ENCODE peak calls at places on chromosomes 1 and 21, in nine cellular contexts. B, I, E, G, D, V, C, T and F are unnamed samples.
A peak's percentile ranks its signal among the peaks of the same experiment; 100 is the strongest.

GRCh38 chr1:85137660-85138059 is 63.2 kb downstream of the SYDE2 start:
- DNase-seq in V (no peak), I (no peak), E (no peak), G (no peak), D (no peak), T (no peak), B (peak; percentile 94), C (no peak), F (no peak)

GRCh38 chr1:29256979-29257804 is 20.9 kb downstream of the PTPRU start:
- DNase-seq in D (no peak), I (no peak), B (peak; percentile 50), T (no peak), V (no peak), E (no peak), C (peak; percentile 24), G (no peak), F (peak; percentile 26)

GRCh38 chr1:206000641-206001339 is 2.4 kb downstream of the RAB7B start:
- DNase-seq in T (peak; percentile 61), G (no peak), B (no peak), E (no peak), V (no peak), C (peak; percentile 5), D (no peak), I (no peak), F (no peak)

GRCh38 chr1:204130178-204130577 is 21.7 kb downstream of the ETNK2 start:
- DNase-seq in T (no peak), V (no peak), B (peak; percentile 93), C (no peak), D (no peak), I (no peak), E (no peak), G (no peak), F (no peak)

GRCh38 chr1:26403656-26404055 is 7.0 kb upstream of the LIN28A start:
- DNase-seq in E (no peak), V (no peak), B (no peak), G (no peak), T (no peak), I (no peak), C (no peak), D (no peak), F (no peak)

GRCh38 chr1:31531177-31532000 is 44.9 kb upstream of the TINAGL1 start:
- DNase-seq in E (no peak), C (no peak), V (no peak), G (no peak), T (no peak), D (no peak), B (no peak), I (peak; percentile 32), F (peak; percentile 24)

GRCh38 chr1:193070942-193071341 is 11.5 kb downstream of the RO60 start:
- DNase-seq in C (peak; percentile 35), E (no peak), B (no peak), D (no peak), I (no peak), T (peak; percentile 49), V (no peak), G (no peak), F (no peak)

GRCh38 chr21:40016234-40016633 is 149.0 kb downstream of the PCP4 start:
- DNase-seq in V (no peak), I (no peak), D (no peak), T (no peak), B (no peak), G (no peak), C (no peak), E (no peak), F (no peak)

GRCh38 chr1:101022294-101022693 is 3.3 kb downstream of the DPH5 start:
- DNase-seq in E (no peak), G (no peak), I (peak; percentile 46), T (no peak), V (no peak), B (no peak), D (no peak), C (no peak), F (peak; percentile 44)

GRCh38 chr1:30739601-30740000 is 16.2 kb upstream of the MATN1 start:
- DNase-seq in T (no peak), E (no peak), G (peak; percentile 19), D (no peak), I (no peak), C (no peak), B (no peak), V (no peak), F (no peak)

GRCh38 chr1:79259390-79260336 is 253.1 kb upstream of the ADGRL4 start:
- DNase-seq in I (peak; percentile 7), D (no peak), G (no peak), E (peak; percentile 17), V (no peak), T (no peak), B (no peak), C (no peak), F (peak; percentile 54)

GRCh38 chr21:44845418-44846200 is 27.7 kb upstream of the SUMO3 start:
- DNase-seq in G (no peak), C (peak; percentile 83), D (peak; percentile 55), I (no peak), T (peak; percentile 76), E (peak; percentile 88), V (no peak), B (peak; percentile 41), F (peak; percentile 22)

GRCh38 chr1:179025975-179026812 is 500 bp downstream of the FAM20B start:
- DNase-seq in B (peak; percentile 86), C (peak; percentile 71), E (peak; percentile 88), G (peak; percentile 54), V (peak; percentile 50), D (peak; percentile 76), I (no peak), T (peak; percentile 78), F (no peak)

GRCh38 chr1:59142663-59143487 is 154.0 kb upstream of the FGGY start:
- DNase-seq in G (no peak), I (peak; percentile 88), E (no peak), C (no peak), B (no peak), V (no peak), D (no peak), T (no peak), F (peak; percentile 86)

GRCh38 chr1:18946550-18947381 is 9.7 kb downstream of the IFFO2 start:
- DNase-seq in C (no peak), G (no peak), V (no peak), D (no peak), E (no peak), T (peak; percentile 26), I (no peak), B (no peak), F (no peak)